ENCODE peak calls at places on chromosomes 16 and 17, in six cellular contexts. X is colonic mucosa, H is IMR-90, I is K562, W is neural progenitor cell, Z is mammary epithelial cell. U is an unnamed sample.

GRCh38 chr17:79931517-79932309 is 92.5 kb upstream of the CBX4 start:
- DNase-seq in I (no peak), Z (peak; percentile 32), H (peak; percentile 31), W (no peak), X (peak; percentile 80), U (no peak)

GRCh38 chr16:81456523-81457325 is 12.1 kb downstream of the CMIP start:
- DNase-seq in H (no peak), X (peak; percentile 82), W (no peak), I (no peak), Z (no peak), U (no peak)

GRCh38 chr17:17516315-17516930 is 20.2 kb upstream of the RASD1 start:
- DNase-seq in W (no peak), I (no peak), X (no peak), Z (no peak), H (no peak), U (peak; percentile 37)

GRCh38 chr17:68861602-68862001 is 93.6 kb downstream of the ABCA8 start:
- DNase-seq in W (no peak), Z (no peak), X (no peak), I (no peak), H (no peak), U (no peak)

GRCh38 chr16:51012396-51012795 is 138.7 kb downstream of the SALL1 start:
- DNase-seq in I (no peak), X (no peak), W (no peak), H (no peak), Z (no peak), U (no peak)

GRCh38 chr17:47279062-47279801 is 25.6 kb downstream of the ITGB3 start:
- DNase-seq in Z (peak; percentile 99), I (peak; percentile 77), W (no peak), H (peak; percentile 97), X (no peak), U (peak; percentile 87)

GRCh38 chr17:82022310-82022980 is at the start of gene CENPX:
- DNase-seq in I (no peak), X (no peak), Z (no peak), W (peak; percentile 67), H (no peak), U (no peak)

GRCh38 chr16:58481226-58481869 is 18.6 kb upstream of the NDRG4 start:
- DNase-seq in I (no peak), Z (no peak), W (no peak), X (no peak), H (no peak), U (peak; percentile 31)

GRCh38 chr17:6903516-6903915 is 72.0 kb upstream of the TEKT1 start:
- DNase-seq in H (no peak), Z (no peak), X (no peak), I (no peak), W (no peak), U (no peak)

GRCh38 chr17:10993126-10993525 is 155.2 kb upstream of the PIRT start:
- DNase-seq in I (no peak), Z (no peak), H (no peak), X (no peak), W (no peak), U (no peak)

GRCh38 chr16:15055141-15056053 is 477 bp downstream of the NTAN1 start:
- DNase-seq in Z (peak; percentile 8), W (peak; percentile 11), I (peak; percentile 27), H (peak; percentile 23), X (peak; percentile 60), U (peak; percentile 91)

GRCh38 chr17:75571197-75571884 is 16.3 kb upstream of the MYO15B start:
- DNase-seq in W (no peak), Z (no peak), X (no peak), I (peak; percentile 50), H (peak; percentile 9), U (peak; percentile 79)

GRCh38 chr17:31158741-31159377 is 64.1 kb downstream of the NF1 start:
- DNase-seq in Z (no peak), H (peak; percentile 9), X (no peak), I (no peak), W (no peak), U (no peak)

GRCh38 chr16:2467301-2468141 is 3.6 kb upstream of the NTN3 start:
- DNase-seq in Z (peak; percentile 29), X (peak; percentile 75), H (peak; percentile 72), W (peak; percentile 84), I (no peak), U (peak; percentile 91)

GRCh38 chr16:50600582-50601283 is 52.5 kb downstream of the NKD1 start:
- DNase-seq in Z (no peak), W (peak; percentile 28), X (no peak), I (no peak), H (no peak), U (peak; percentile 58)

GRCh38 chr17:6328279-6328678 is 106.6 kb downstream of the AIPL1 start:
- DNase-seq in H (no peak), Z (peak; percentile 11), X (no peak), W (no peak), I (peak; percentile 9), U (no peak)

GRCh38 chr17:58741121-58741625 is 14.5 kb upstream of the PPM1E start:
- DNase-seq in X (no peak), H (peak; percentile 81), W (no peak), Z (peak; percentile 94), I (no peak), U (no peak)

GRCh38 chr16:6558661-6559060 is 774.0 kb upstream of the RBFOX1 start:
- DNase-seq in Z (no peak), I (no peak), W (peak; percentile 34), X (no peak), H (no peak), U (no peak)

GRCh38 chr17:2083613-2084128 is 28.8 kb downstream of the HIC1 start:
- DNase-seq in X (no peak), Z (no peak), H (no peak), W (no peak), I (no peak), U (no peak)

GRCh38 chr17:2085648-2085949 is 30.7 kb downstream of the HIC1 start:
- DNase-seq in X (peak; percentile 39), I (no peak), Z (no peak), H (peak; percentile 69), W (no peak), U (no peak)

GRCh38 chr17:2084129-2084765 is 29.3 kb downstream of the HIC1 start:
- DNase-seq in H (peak; percentile 53), X (peak; percentile 79), I (peak; percentile 44), W (no peak), Z (peak; percentile 36), U (no peak)

GRCh38 chr17:2086306-2086705 is 31.4 kb downstream of the HIC1 start:
- DNase-seq in H (no peak), X (no peak), Z (no peak), W (no peak), I (no peak), U (no peak)

DNA sequence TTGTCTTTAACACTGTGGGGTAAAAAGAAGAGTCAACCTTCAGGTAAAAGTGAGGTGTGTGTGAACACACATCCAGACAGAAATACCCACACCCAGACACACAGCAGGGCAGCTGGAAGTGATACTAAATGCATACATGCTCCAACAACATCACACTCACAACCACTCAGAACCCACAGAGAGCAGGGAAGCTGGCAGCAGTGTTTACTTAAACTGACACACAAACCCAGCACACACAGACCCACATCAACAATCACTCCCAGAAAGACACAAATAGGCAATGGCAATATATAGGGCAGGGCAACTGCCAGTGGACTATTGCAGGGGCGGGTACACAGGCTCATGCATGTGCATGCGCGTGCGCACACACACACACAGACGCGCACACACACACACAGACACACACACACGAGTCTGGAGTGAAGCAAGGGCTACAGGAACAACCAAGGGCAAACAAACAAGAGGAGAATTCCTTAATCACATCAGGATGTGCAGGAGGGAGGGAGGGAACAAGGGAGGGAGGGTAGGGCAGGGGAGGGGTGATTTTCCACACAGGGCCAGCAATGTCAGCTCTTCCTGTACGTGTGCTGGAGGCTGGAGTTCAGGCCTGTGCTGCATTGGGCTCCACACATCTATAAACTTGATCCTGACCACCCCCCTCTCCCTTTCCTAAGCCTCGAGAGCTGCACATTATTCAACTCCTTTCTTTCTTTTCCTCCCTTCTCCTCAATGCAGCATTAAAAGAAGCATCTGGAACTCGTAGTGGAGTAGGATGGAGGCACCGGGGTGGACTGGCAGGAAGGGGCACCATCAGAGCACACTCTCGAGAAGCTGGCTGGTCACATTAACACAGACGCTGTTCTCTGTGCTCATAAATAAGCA is 30.1 kb downstream of the HIC1 start:
- DNase-seq in Z (no peak), X (peak; percentile 84), I (no peak), W (no peak), H (peak; percentile 86), U (peak; percentile 89)
- H3K4me1 ChIP-seq in Z (peaks cover 39% of the 10 kb centered on the region), X (peaks cover 23% of the 10 kb centered on the region), I (peaks cover 46% of the 10 kb centered on the region), W (peaks cover 6% of the 10 kb centered on the region), H (peaks cover 36% of the 10 kb centered on the region), U (peaks cover 25% of the 10 kb centered on the region)

GRCh38 chr16:643050-643368 is 1.4 kb downstream of the MCRIP2 start:
- DNase-seq in X (no peak), W (no peak), I (no peak), H (no peak), Z (no peak), U (no peak)
- H3K9ac ChIP-seq in X (peak overlapping the region; percentile 95), W (no peak overlapping the region), I (peak overlapping the region; percentile 91), H (no peak overlapping the region), Z (no peak overlapping the region), U (peak overlapping the region; percentile 69)

DNA sequence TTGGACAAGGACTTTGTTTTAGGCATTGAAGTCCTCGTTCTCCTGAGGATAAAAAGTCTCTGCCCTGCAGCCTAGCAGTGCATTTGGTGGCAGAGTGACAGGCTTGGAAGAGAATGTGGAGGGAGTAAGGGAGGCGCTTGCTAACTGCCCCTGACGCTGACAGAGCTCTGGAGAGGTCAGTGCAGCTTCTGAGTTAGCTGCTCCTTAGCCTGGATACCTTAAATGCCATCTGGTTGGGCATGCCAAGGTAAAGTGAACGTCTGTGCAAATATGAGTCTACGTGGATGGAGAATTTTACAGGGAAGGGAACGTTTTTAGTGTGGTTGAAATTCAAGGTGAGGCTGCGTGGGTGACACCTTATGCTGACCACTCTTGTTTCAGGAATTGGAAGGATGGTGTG is 44.4 kb downstream of the SEC14L1 start:
- DNase-seq in X (no peak), H (no peak), I (no peak), W (peak; percentile 29), Z (no peak), U (no peak)
- H3K4me1 ChIP-seq in X (no peaks in the 10 kb centered on the region), H (peaks cover 11% of the 10 kb centered on the region), I (peaks cover 19% of the 10 kb centered on the region), W (peaks cover 46% of the 10 kb centered on the region), Z (peaks cover 36% of the 10 kb centered on the region), U (peaks cover 51% of the 10 kb centered on the region)

DNA sequence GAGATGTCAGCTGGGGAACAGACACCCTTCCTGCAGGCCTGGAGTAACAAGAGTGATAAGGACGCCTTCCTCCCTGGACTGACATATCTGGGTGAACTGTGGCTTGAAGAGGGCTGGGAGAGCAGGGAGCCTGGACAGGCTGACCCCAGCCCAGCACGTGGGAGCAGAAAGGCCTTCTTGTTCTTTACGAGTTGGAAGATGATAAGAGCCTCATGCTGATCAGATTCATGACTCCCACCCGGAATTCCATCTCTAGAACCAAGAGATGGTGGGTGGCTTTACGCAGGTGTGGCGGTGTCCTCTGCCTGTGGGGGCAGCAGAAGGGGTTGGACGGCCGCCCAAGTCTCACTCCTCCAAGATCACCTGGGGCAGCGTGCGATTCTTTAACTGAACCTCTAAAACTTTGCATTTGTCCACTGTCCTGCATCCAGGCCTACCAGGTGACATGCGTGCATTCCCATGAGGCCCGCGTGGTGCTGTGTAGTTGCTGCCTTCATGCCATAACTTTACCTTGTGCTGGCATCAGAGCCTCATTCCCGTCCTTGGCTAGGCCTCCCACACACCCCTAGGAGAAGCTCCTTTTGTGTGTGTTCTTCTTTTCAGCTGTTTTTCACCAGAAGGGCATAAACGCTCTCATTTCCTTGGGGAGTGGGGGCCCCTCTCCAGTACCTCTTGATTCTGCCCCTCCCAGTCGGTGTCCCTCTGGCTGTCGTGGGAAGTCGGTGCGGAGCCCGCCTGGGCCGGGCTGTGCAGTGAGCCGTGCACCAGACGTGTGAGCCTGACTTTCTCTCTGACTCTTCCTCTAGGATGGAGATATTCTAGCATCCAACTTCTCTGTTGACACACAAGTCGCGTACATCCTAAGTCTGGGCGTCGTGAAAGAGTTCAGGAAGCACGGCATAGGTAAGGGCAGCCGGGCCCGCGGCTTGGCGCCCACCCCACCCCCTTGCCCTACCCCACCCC is 13.3 kb downstream of the C16orf90 start:
- DNase-seq in W (no peak), X (no peak), I (peak; percentile 42), H (no peak), Z (no peak), U (peak; percentile 31)
- H3K9ac ChIP-seq in W (no peak overlapping the region), X (no peak overlapping the region), I (no peak overlapping the region), H (no peak overlapping the region), Z (no peak overlapping the region), U (no peak overlapping the region)

U was measured in kidney.